ENCODE peak calls at places on chromosomes 4 and X, in ten cellular contexts. K is lung; W is A549; G is NCI-H146; X is stimulated activated CD4-positive, alpha-beta T cell treated with anti-CD3 and anti-CD28 coated beads, Interleukin-4, amount 100 ng/mL, for 1 hour; V is omental fat pad; U is midbrain; Y is activated T-cell treated with anti-CD3 and anti-CD28 coated beads, Interleukin-2, amount 50 U/mL, for 1 hour; N is tibial nerve; O is activated CD4-positive, alpha-beta T cell treated with anti-CD3 and anti-CD28 coated beads, Interleukin-2, amount 50 U/mL, for 48 hours. E is an unnamed sample.

GRCh38 chrX:151596282-151596681 is 32.8 kb downstream of the PASD1 start:
- DNase-seq in U (no peak), X (no peak), N (no peak), V (no peak), W (no peak), O (no peak), K (no peak), G (no peak), Y (no peak), E (no peak)

GRCh38 chrX:46637937-46638336 is 64.4 kb downstream of the CHST7 start:
- DNase-seq in N (no peak), X (no peak), O (peak; percentile 17), K (no peak), G (no peak), Y (no peak), V (no peak), W (peak; percentile 6), U (no peak), E (no peak)

GRCh38 chr4:26594778-26595177 is 10.9 kb downstream of the TBC1D19 start:
- DNase-seq in V (no peak), U (no peak), O (no peak), K (no peak), G (no peak), W (no peak), N (no peak), Y (no peak), X (no peak), E (no peak)

GRCh38 chr4:73998040-73999011 is at the start of gene CXCL5:
- DNase-seq in W (peak; percentile 47), G (no peak), U (peak; percentile 12), K (no peak), N (no peak), X (no peak), V (no peak), Y (no peak), O (no peak), E (peak; percentile 58)

GRCh38 chr4:92514632-92515031 is 210.9 kb downstream of the GRID2 start:
- DNase-seq in N (no peak), U (no peak), O (no peak), Y (no peak), G (no peak), V (no peak), X (no peak), K (no peak), W (no peak), E (no peak)

GRCh38 chrX:134013092-134013497 is 27.7 kb upstream of the GPC3 start:
- DNase-seq in Y (no peak), O (no peak), X (no peak), U (no peak), N (no peak), K (no peak), W (no peak), V (no peak), G (no peak), E (no peak)

GRCh38 chrX:103678199-103678993 is 8.1 kb downstream of the MORF4L2 start:
- DNase-seq in O (no peak), V (no peak), Y (no peak), N (no peak), G (no peak), K (no peak), U (no peak), X (no peak), W (no peak), E (no peak)

GRCh38 chr4:59381591-59381990 is 1818.5 kb upstream of the ADGRL3 start:
- DNase-seq in X (no peak), Y (no peak), G (no peak), N (no peak), V (no peak), K (no peak), W (no peak), O (no peak), U (no peak), E (no peak)

GRCh38 chrX:87873988-87874500 is 356.4 kb downstream of the KLHL4 start:
- DNase-seq in W (no peak), G (no peak), U (no peak), X (no peak), V (no peak), N (no peak), Y (no peak), O (no peak), K (no peak), E (no peak)

GRCh38 chr4:77591532-77591931 is 14.1 kb upstream of the CXCL13 start:
- DNase-seq in Y (no peak), G (no peak), V (no peak), W (no peak), K (no peak), U (no peak), N (no peak), X (no peak), O (no peak), E (no peak)

GRCh38 chrX:97039363-97040029 is 155.8 kb downstream of the RPA4 start:
- DNase-seq in X (no peak), W (no peak), V (no peak), Y (no peak), U (no peak), N (peak; percentile 4), O (peak; percentile 18), K (no peak), G (no peak), E (peak; percentile 48)

GRCh38 chr4:666822-667544 is 7.1 kb downstream of the ATP5ME start:
- DNase-seq in G (no peak), K (no peak), N (no peak), O (no peak), W (no peak), Y (no peak), V (no peak), U (no peak), X (no peak), E (no peak)

GRCh38 chr4:155392486-155393184 is 15.9 kb upstream of the MAP9 start:
- DNase-seq in V (no peak), U (no peak), X (no peak), Y (no peak), N (no peak), O (no peak), W (peak; percentile 33), K (no peak), G (no peak), E (peak; percentile 61)

GRCh38 chrX:78333521-78333920 is 6.1 kb upstream of the CYSLTR1 start:
- DNase-seq in O (no peak), W (no peak), N (no peak), V (no peak), Y (no peak), U (no peak), X (no peak), G (no peak), K (no peak), E (no peak)

E was measured in skeletal muscle cell.